ENCODE peak calls at places on chromosomes 16 and 17, in seven cellular contexts. O, I, L, G, M, P and C are unnamed samples.

GRCh38 chr17:75707096-75707720 is 14.1 kb upstream of the ITGB4 start:
- DNase-seq in G (no peak), L (no peak), O (no peak), M (no peak), I (peak), P (no peak), C (no peak)

GRCh38 chr17:21376585-21376834 is 353 bp downstream of the KCNJ12 start:
- DNase-seq in G (no peak), I (no peak), O (no peak), L (no peak), M (no peak), P (no peak), C (no peak)

GRCh38 chr17:78844301-78845005 is 3.8 kb upstream of the USP36 start:
- DNase-seq in O (no peak), I (no peak), G (no peak), L (no peak), M (no peak), P (no peak), C (no peak)

GRCh38 chr17:77385750-77386501 is 245.2 kb downstream of the SEC14L1 start:
- DNase-seq in M (no peak), G (no peak), O (no peak), I (no peak), L (no peak), P (no peak), C (peak)

GRCh38 chr17:66793810-66794209 is 41.1 kb upstream of the CACNG5 start:
- DNase-seq in P (no peak), O (no peak), M (no peak), I (no peak), L (no peak), G (no peak), C (no peak)

GRCh38 chr16:4465977-4466779 is 8.2 kb downstream of the NMRAL1 start:
- DNase-seq in O (no peak), I (no peak), M (peak), L (peak), P (no peak), G (no peak), C (no peak)

GRCh38 chr16:26475579-26475978 is 591.1 kb upstream of the C16orf82 start:
- DNase-seq in I (no peak), M (no peak), O (no peak), L (no peak), G (no peak), P (no peak), C (no peak)

GRCh38 chr16:4523686-4524085 is 14.9 kb downstream of the CDIP1 start:
- DNase-seq in L (no peak), G (no peak), P (no peak), O (no peak), I (no peak), M (no peak), C (no peak)

GRCh38 chr16:66161942-66162341 is 204.5 kb upstream of the CDH5 start:
- DNase-seq in I (peak), L (no peak), M (no peak), O (no peak), G (no peak), P (peak), C (no peak)

GRCh38 chr16:29991571-29991904 is 3.9 kb downstream of the HIRIP3 start:
- DNase-seq in M (no peak), G (no peak), L (no peak), P (no peak), I (no peak), O (no peak), C (no peak)

GRCh38 chr17:15279011-15279477 is 13.9 kb upstream of the PMP22 start:
- DNase-seq in L (no peak), P (no peak), I (no peak), G (no peak), M (no peak), O (no peak), C (no peak)

GRCh38 chr16:23694707-23695373 is 16.2 kb downstream of the PLK1 start:
- DNase-seq in M (no peak), G (no peak), P (no peak), O (no peak), L (no peak), I (no peak), C (no peak)

GRCh38 chr16:4517812-4518211 is 20.8 kb downstream of the CDIP1 start:
- DNase-seq in I (no peak), L (no peak), M (no peak), P (no peak), G (no peak), O (no peak), C (no peak)

GRCh38 chr17:74217036-74217725 is 3.8 kb downstream of the TTYH2 start:
- DNase-seq in I (no peak), M (no peak), G (no peak), O (no peak), P (no peak), L (no peak), C (no peak)

GRCh38 chr17:50903604-50904521 is 37.7 kb upstream of the TOB1 start:
- DNase-seq in M (no peak), I (no peak), P (no peak), O (no peak), L (no peak), G (no peak), C (no peak)

GRCh38 chr17:82015311-82015971 is 7.2 kb downstream of the CENPX start:
- DNase-seq in M (no peak), I (no peak), P (no peak), G (no peak), L (no peak), O (no peak), C (no peak)

GRCh38 chr17:8375738-8376259 is 705 bp downstream of the KRABD2 start:
- DNase-seq in O (no peak), L (no peak), G (peak), P (no peak), I (no peak), M (no peak), C (no peak)

GRCh38 chr16:84294196-84295142 is at the start of gene WFDC1:
- DNase-seq in I (no peak), M (no peak), P (no peak), O (no peak), G (no peak), L (no peak), C (peak)

GRCh38 chr17:58991718-58992331 is 114.9 kb downstream of the TRIM37 start:
- DNase-seq in P (no peak), O (peak), I (no peak), L (peak), M (no peak), G (no peak), C (no peak)

GRCh38 chr17:58986005-58986404 is 120.7 kb downstream of the TRIM37 start:
- DNase-seq in I (no peak), P (no peak), L (no peak), M (no peak), O (no peak), G (no peak), C (no peak)

GRCh38 chr17:58985265-58985810 is 121.3 kb downstream of the TRIM37 start:
- DNase-seq in M (peak), L (no peak), G (no peak), O (no peak), I (no peak), P (no peak), C (no peak)

GRCh38 chr17:58993322-58993721 is 113.4 kb downstream of the TRIM37 start:
- DNase-seq in M (no peak), L (no peak), P (no peak), O (no peak), I (no peak), G (no peak), C (no peak)

GRCh38 chr17:58989629-58990028 is 117.1 kb downstream of the TRIM37 start:
- DNase-seq in I (no peak), O (no peak), M (no peak), G (no peak), P (no peak), L (no peak), C (no peak)
- TF ChIP-seq POLR2AphosphoS5 in I (no peak), O (no peak), M (no peak), G (no peak), P (no peak), L (no peak), C (no peak)

DNA sequence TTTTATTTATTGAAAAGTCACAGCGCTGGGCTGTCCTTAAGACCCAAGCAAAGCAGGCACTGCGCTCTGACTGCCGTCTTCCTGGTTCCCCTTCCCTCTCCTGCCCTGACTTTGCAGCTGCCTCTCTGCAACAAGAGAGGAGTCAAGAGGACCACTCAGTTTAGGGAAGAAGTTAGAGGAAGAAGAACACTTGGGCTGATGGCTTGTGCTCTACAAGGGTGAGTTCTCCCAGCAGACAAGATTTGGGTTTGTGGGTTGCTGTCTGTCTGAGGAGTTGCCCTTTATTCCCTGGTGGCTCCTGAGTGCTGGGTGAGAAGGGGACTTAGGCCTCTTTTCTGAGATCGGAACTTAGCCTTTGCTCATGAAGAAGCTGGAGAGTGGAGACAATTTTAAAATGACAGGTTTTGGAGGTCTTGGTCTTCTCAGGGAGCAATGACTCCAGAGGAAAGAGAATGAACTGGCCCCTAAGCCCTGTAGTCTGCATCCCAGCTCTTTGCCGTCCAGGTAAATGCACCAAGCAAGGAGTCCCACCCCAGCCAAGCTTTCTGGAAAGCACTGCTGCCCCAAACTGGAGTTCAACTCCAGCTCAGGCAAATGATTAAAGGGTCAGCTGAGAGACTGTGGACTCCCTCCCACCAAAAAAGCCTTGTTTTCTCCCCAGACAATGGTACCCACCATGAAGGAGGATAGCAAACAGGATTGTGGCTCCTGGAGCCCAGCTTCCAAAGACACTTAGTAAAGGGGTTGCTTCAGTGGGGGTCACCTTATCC is 2.7 kb upstream of the HOXB9 start:
- DNase-seq in L (peak), I (no peak), O (no peak), G (no peak), M (no peak), P (no peak), C (no peak)
- H3K27ac ChIP-seq in L (peak), I (no peak), O (no peak), G (no peak), M (no peak), P (no peak), C (no peak)

GRCh38 chr17:32341141-32341856 is 674 bp downstream of the C17orf75 start:
- DNase-seq in M (peak), O (no peak), I (no peak), P (no peak), G (no peak), L (no peak), C (no peak)
- TF ChIP-seq CTCF in M (no peak), O (no peak), I (peak), P (no peak), G (no peak), L (no peak), C (no peak)

GRCh38 chr16:9124908-9125584 is 33.6 kb downstream of the HAPSTR1 start:
- DNase-seq in M (no peak), O (no peak), P (no peak), G (no peak), L (no peak), I (no peak), C (no peak)

GRCh38 chr16:9126609-9127008 is 35.2 kb downstream of the HAPSTR1 start:
- DNase-seq in O (no peak), I (no peak), G (no peak), L (no peak), M (no peak), P (peak), C (peak)

GRCh38 chr16:9124444-9124843 is 33.0 kb downstream of the HAPSTR1 start:
- DNase-seq in P (no peak), L (no peak), I (no peak), G (no peak), O (no peak), M (no peak), C (peak)

GRCh38 chr16:9123871-9124270 is 32.4 kb downstream of the HAPSTR1 start:
- DNase-seq in G (peak), P (peak), O (no peak), M (no peak), I (peak), L (peak), C (peak)

DNA sequence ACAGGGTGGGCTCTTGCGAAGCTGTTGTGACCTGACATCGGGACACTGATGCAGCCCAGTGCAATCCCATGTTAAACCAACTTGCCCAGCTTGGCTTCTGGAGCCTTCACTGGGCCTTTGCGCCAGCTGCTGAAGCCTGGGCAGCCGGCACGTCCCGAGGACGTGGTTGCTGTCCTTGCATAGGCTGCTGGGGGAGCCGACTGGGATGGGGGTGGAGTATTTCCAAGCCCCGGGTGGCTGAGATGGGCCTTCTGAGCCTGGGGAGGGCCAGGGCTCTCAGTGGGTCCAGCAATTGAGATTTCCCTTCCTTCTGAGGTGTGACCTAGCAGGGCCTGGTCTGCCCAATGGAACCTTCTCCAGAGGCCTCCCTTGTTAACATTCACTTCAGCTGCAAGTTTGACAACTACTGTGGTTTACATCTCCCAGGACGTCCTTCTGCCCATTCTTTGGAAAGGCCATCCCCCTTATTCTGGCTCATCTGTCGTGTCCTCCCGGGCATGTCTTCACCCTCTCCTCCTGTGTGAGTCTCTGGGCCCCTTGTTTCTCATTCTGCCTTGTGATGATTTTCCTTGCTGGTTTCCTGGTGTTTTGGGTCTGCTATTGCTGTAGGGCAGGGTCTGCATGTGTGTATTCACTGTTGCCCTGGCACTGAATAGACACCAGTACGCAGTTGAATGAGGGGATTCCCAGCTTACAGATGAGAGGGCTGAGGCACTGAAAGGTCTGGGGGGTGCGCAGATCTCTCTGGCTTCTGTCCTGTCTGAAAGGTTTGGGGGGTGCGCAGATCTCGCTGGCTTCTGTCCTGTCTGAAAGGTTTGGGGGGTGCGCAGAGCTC is 34.4 kb downstream of the HAPSTR1 start:
- DNase-seq in I (no peak), G (no peak), M (no peak), O (no peak), L (no peak), P (no peak), C (peak)
- TF ChIP-seq POLR2AphosphoS5 in I (peak), G (no peak), M (no peak), O (no peak), L (no peak), P (no peak), C (peak)